ENCODE peak calls at places on chromosomes 3 and 15, in six cellular contexts. M is A172, J is breast epithelium, N is activated T-cell treated with anti-CD3 and anti-CD28 coated beads for 24 hours, Q is heart right ventricle, X is bronchial epithelial cell. B is an unnamed sample.

GRCh38 chr15:67192185-67192584 is 62.3 kb downstream of the AAGAB start:
- DNase-seq in M (no peak), J (no peak), N (no peak), Q (no peak), X (no peak), B (no peak)

GRCh38 chr15:67080900-67081431 is 15.6 kb downstream of the SMAD3 start:
- DNase-seq in M (peak), J (no peak), N (no peak), Q (peak), X (no peak), B (no peak)

GRCh38 chr3:39383190-39383912 is at the start of gene SLC25A38:
- DNase-seq in M (peak), J (peak), N (peak), Q (peak), X (peak), B (peak)

GRCh38 chr3:44439499-44440295 is 37.8 kb downstream of the ZNF445 start:
- DNase-seq in M (peak), J (no peak), N (peak), Q (peak), X (peak), B (peak)

GRCh38 chr3:148023994-148024393 is 614.8 kb downstream of the ZIC1 start:
- DNase-seq in M (peak), J (no peak), N (no peak), Q (peak), X (no peak), B (no peak)

GRCh38 chr3:147191795-147192385 is 214.5 kb downstream of the ZIC4 start:
- DNase-seq in M (peak), J (no peak), N (no peak), Q (peak), X (peak), B (no peak)

GRCh38 chr15:41115652-41116115 is 396 bp downstream of the INO80 start:
- DNase-seq in M (peak), J (peak), N (peak), Q (peak), X (no peak), B (peak)

GRCh38 chr3:32431481-32431880 is 39.8 kb downstream of the CMTM7 start:
- DNase-seq in M (no peak), J (no peak), N (no peak), Q (no peak), X (no peak), B (no peak)

GRCh38 chr15:50084932-50085331 is 34.1 kb downstream of the ATP8B4 start:
- DNase-seq in M (no peak), J (no peak), N (no peak), Q (no peak), X (no peak), B (no peak)

GRCh38 chr3:70488816-70489215 is 176.4 kb upstream of the MDFIC2 start:
- DNase-seq in M (no peak), J (no peak), N (no peak), Q (no peak), X (no peak), B (no peak)

GRCh38 chr3:169144691-169145090 is 518.8 kb downstream of the MECOM start:
- DNase-seq in M (no peak), J (no peak), N (no peak), Q (no peak), X (peak), B (no peak)

GRCh38 chr3:196237203-196237602 is 20.9 kb downstream of the SLC51A start:
- DNase-seq in M (no peak), J (no peak), N (no peak), Q (no peak), X (no peak), B (no peak)

GRCh38 chr15:32936283-32936918 is 218.6 kb downstream of the GREM1 start:
- DNase-seq in M (peak), J (no peak), N (no peak), Q (no peak), X (peak), B (no peak)

GRCh38 chr3:57048052-57048671 is 12.3 kb upstream of the SPATA12 start:
- DNase-seq in M (peak), J (no peak), N (no peak), Q (no peak), X (no peak), B (no peak)

GRCh38 chr3:139677341-139678155 is at the start of gene NMNAT3:
- DNase-seq in M (no peak), J (peak), N (peak), Q (peak), X (peak), B (peak)

GRCh38 chr3:11386413-11387155 is 114.4 kb downstream of the ATG7 start:
- DNase-seq in M (peak), J (no peak), N (no peak), Q (peak), X (no peak), B (no peak)

GRCh38 chr3:12017487-12017886 is 13.3 kb downstream of the SYN2 start:
- DNase-seq in M (no peak), J (no peak), N (no peak), Q (no peak), X (no peak), B (no peak)

GRCh38 chr15:79378394-79379158 is 53.6 kb upstream of the MINAR1 start:
- DNase-seq in M (no peak), J (no peak), N (no peak), Q (no peak), X (peak), B (peak)

GRCh38 chr3:4899654-4900236 is 79.5 kb upstream of the BHLHE40 start:
- DNase-seq in M (no peak), J (no peak), N (no peak), Q (no peak), X (peak), B (no peak)

GRCh38 chr15:79433610-79434009 is 1.5 kb downstream of the MINAR1 start:
- DNase-seq in M (no peak), J (no peak), N (no peak), Q (no peak), X (no peak), B (no peak)

GRCh38 chr3:27993061-27993460 is 248.4 kb upstream of the CMC1 start:
- DNase-seq in M (no peak), J (no peak), N (no peak), Q (no peak), X (no peak), B (no peak)

GRCh38 chr3:121651684-121652083 is 9.0 kb downstream of the HCLS1 start:
- DNase-seq in M (no peak), J (no peak), N (no peak), Q (no peak), X (peak), B (no peak)

GRCh38 chr3:138434276-138434874 is at the start of gene ESYT3:
- DNase-seq in M (no peak), J (peak), N (peak), Q (peak), X (peak), B (peak)

GRCh38 chr3:172305552-172305951 is 142.7 kb downstream of the GHSR start:
- DNase-seq in M (peak), J (no peak), N (no peak), Q (no peak), X (peak), B (no peak)

GRCh38 chr3:9619180-9619579 is 30.1 kb upstream of the MTMR14 start:
- DNase-seq in M (no peak), J (no peak), N (no peak), Q (no peak), X (no peak), B (no peak)

GRCh38 chr3:6097021-6097420 is 763.9 kb upstream of the GRM7 start:
- DNase-seq in M (no peak), J (no peak), N (no peak), Q (no peak), X (no peak), B (no peak)

B was measured in HL-60.